ENCODE peak calls at places on chromosomes 12 and 14, in nine cellular contexts. One of them, this sample, is unnamed.

GRCh38 chr12:76020731-76021672 is 10.6 kb downstream of the PHLDA1 start:
- DNase-seq in NCI-H446: no peak
- DNase-seq in AG10803: peak; percentile 97
- DNase-seq in psoas muscle: no peak
- DNase-seq in stimulated activated naive CD8-positive, alpha-beta T cell treated with anti-CD3 and anti-CD28 coated beads, Interleukin-15, amount 100 ng/mL, for 72 hours: peak; percentile 58
- DNase-seq in cardiac muscle cell: peak; percentile 96
- DNase-seq in activated CD8-positive, alpha-beta memory T cell treated with anti-CD3 and anti-CD28 coated beads for 48 hours: no peak
- DNase-seq in iPS-NIHi11: no peak
- DNase-seq in stimulated activated naive CD4-positive, alpha-beta T cell: peak; percentile 30
- DNase-seq in this sample: peak; percentile 26

GRCh38 chr12:42039146-42039545 is 105.5 kb downstream of the GXYLT1 start:
- DNase-seq in cardiac muscle cell: peak; percentile 64
- DNase-seq in activated CD8-positive, alpha-beta memory T cell treated with anti-CD3 and anti-CD28 coated beads for 48 hours: no peak
- DNase-seq in iPS-NIHi11: peak; percentile 27
- DNase-seq in AG10803: peak; percentile 32
- DNase-seq in stimulated activated naive CD4-positive, alpha-beta T cell: no peak
- DNase-seq in NCI-H446: no peak
- DNase-seq in psoas muscle: no peak
- DNase-seq in stimulated activated naive CD8-positive, alpha-beta T cell treated with anti-CD3 and anti-CD28 coated beads, Interleukin-15, amount 100 ng/mL, for 72 hours: no peak
- DNase-seq in this sample: no peak

GRCh38 chr14:91185721-91186120 is 58.8 kb downstream of the GPR68 start:
- DNase-seq in cardiac muscle cell: no peak
- DNase-seq in stimulated activated naive CD4-positive, alpha-beta T cell: no peak
- DNase-seq in iPS-NIHi11: no peak
- DNase-seq in psoas muscle: no peak
- DNase-seq in stimulated activated naive CD8-positive, alpha-beta T cell treated with anti-CD3 and anti-CD28 coated beads, Interleukin-15, amount 100 ng/mL, for 72 hours: no peak
- DNase-seq in activated CD8-positive, alpha-beta memory T cell treated with anti-CD3 and anti-CD28 coated beads for 48 hours: no peak
- DNase-seq in NCI-H446: no peak
- DNase-seq in AG10803: peak; percentile 78
- DNase-seq in this sample: no peak

GRCh38 chr12:115464673-115465060 is 780.7 kb upstream of the TBX3 start:
- DNase-seq in AG10803: no peak
- DNase-seq in stimulated activated naive CD4-positive, alpha-beta T cell: no peak
- DNase-seq in activated CD8-positive, alpha-beta memory T cell treated with anti-CD3 and anti-CD28 coated beads for 48 hours: no peak
- DNase-seq in stimulated activated naive CD8-positive, alpha-beta T cell treated with anti-CD3 and anti-CD28 coated beads, Interleukin-15, amount 100 ng/mL, for 72 hours: no peak
- DNase-seq in cardiac muscle cell: no peak
- DNase-seq in NCI-H446: no peak
- DNase-seq in psoas muscle: no peak
- DNase-seq in iPS-NIHi11: no peak
- DNase-seq in this sample: no peak

GRCh38 chr12:45259732-45260480 is 44.0 kb downstream of the ANO6 start:
- DNase-seq in psoas muscle: no peak
- DNase-seq in stimulated activated naive CD4-positive, alpha-beta T cell: no peak
- DNase-seq in NCI-H446: no peak
- DNase-seq in AG10803: peak; percentile 71
- DNase-seq in cardiac muscle cell: peak; percentile 40
- DNase-seq in iPS-NIHi11: peak; percentile 46
- DNase-seq in stimulated activated naive CD8-positive, alpha-beta T cell treated with anti-CD3 and anti-CD28 coated beads, Interleukin-15, amount 100 ng/mL, for 72 hours: no peak
- DNase-seq in activated CD8-positive, alpha-beta memory T cell treated with anti-CD3 and anti-CD28 coated beads for 48 hours: no peak
- DNase-seq in this sample: no peak

GRCh38 chr14:62002636-62003035 is 240.4 kb downstream of the SNAPC1 start:
- DNase-seq in activated CD8-positive, alpha-beta memory T cell treated with anti-CD3 and anti-CD28 coated beads for 48 hours: no peak
- DNase-seq in stimulated activated naive CD8-positive, alpha-beta T cell treated with anti-CD3 and anti-CD28 coated beads, Interleukin-15, amount 100 ng/mL, for 72 hours: no peak
- DNase-seq in psoas muscle: no peak
- DNase-seq in cardiac muscle cell: no peak
- DNase-seq in AG10803: no peak
- DNase-seq in stimulated activated naive CD4-positive, alpha-beta T cell: no peak
- DNase-seq in NCI-H446: no peak
- DNase-seq in iPS-NIHi11: no peak
- DNase-seq in this sample: no peak

GRCh38 chr12:19737019-19737418 is 297.7 kb downstream of the AEBP2 start:
- DNase-seq in psoas muscle: no peak
- DNase-seq in iPS-NIHi11: no peak
- DNase-seq in NCI-H446: no peak
- DNase-seq in activated CD8-positive, alpha-beta memory T cell treated with anti-CD3 and anti-CD28 coated beads for 48 hours: no peak
- DNase-seq in cardiac muscle cell: no peak
- DNase-seq in stimulated activated naive CD4-positive, alpha-beta T cell: no peak
- DNase-seq in AG10803: no peak
- DNase-seq in stimulated activated naive CD8-positive, alpha-beta T cell treated with anti-CD3 and anti-CD28 coated beads, Interleukin-15, amount 100 ng/mL, for 72 hours: no peak
- DNase-seq in this sample: no peak

GRCh38 chr14:61475316-61475715 is 153.9 kb downstream of the PRKCH start:
- DNase-seq in iPS-NIHi11: peak; percentile 59
- DNase-seq in stimulated activated naive CD4-positive, alpha-beta T cell: peak; percentile 21
- DNase-seq in AG10803: peak; percentile 81
- DNase-seq in activated CD8-positive, alpha-beta memory T cell treated with anti-CD3 and anti-CD28 coated beads for 48 hours: no peak
- DNase-seq in NCI-H446: peak; percentile 11
- DNase-seq in stimulated activated naive CD8-positive, alpha-beta T cell treated with anti-CD3 and anti-CD28 coated beads, Interleukin-15, amount 100 ng/mL, for 72 hours: no peak
- DNase-seq in psoas muscle: no peak
- DNase-seq in cardiac muscle cell: peak; percentile 92
- DNase-seq in this sample: no peak

GRCh38 chr12:84805474-84805858 is 107.1 kb downstream of the SLC6A15 start:
- DNase-seq in iPS-NIHi11: peak; percentile 40
- DNase-seq in stimulated activated naive CD8-positive, alpha-beta T cell treated with anti-CD3 and anti-CD28 coated beads, Interleukin-15, amount 100 ng/mL, for 72 hours: no peak
- DNase-seq in psoas muscle: no peak
- DNase-seq in NCI-H446: no peak
- DNase-seq in cardiac muscle cell: no peak
- DNase-seq in activated CD8-positive, alpha-beta memory T cell treated with anti-CD3 and anti-CD28 coated beads for 48 hours: no peak
- DNase-seq in AG10803: no peak
- DNase-seq in stimulated activated naive CD4-positive, alpha-beta T cell: no peak
- DNase-seq in this sample: no peak

GRCh38 chr14:105273062-105273461 is 24.7 kb downstream of the BTBD6 start:
- DNase-seq in stimulated activated naive CD8-positive, alpha-beta T cell treated with anti-CD3 and anti-CD28 coated beads, Interleukin-15, amount 100 ng/mL, for 72 hours: no peak
- DNase-seq in psoas muscle: no peak
- DNase-seq in activated CD8-positive, alpha-beta memory T cell treated with anti-CD3 and anti-CD28 coated beads for 48 hours: no peak
- DNase-seq in stimulated activated naive CD4-positive, alpha-beta T cell: no peak
- DNase-seq in cardiac muscle cell: no peak
- DNase-seq in NCI-H446: no peak
- DNase-seq in AG10803: no peak
- DNase-seq in iPS-NIHi11: no peak
- DNase-seq in this sample: no peak

GRCh38 chr12:102956738-102957338 is 636 bp upstream of the ASCL1 start:
- DNase-seq in stimulated activated naive CD4-positive, alpha-beta T cell: no peak
- DNase-seq in NCI-H446: no peak
- DNase-seq in stimulated activated naive CD8-positive, alpha-beta T cell treated with anti-CD3 and anti-CD28 coated beads, Interleukin-15, amount 100 ng/mL, for 72 hours: no peak
- DNase-seq in cardiac muscle cell: no peak
- DNase-seq in AG10803: no peak
- DNase-seq in activated CD8-positive, alpha-beta memory T cell treated with anti-CD3 and anti-CD28 coated beads for 48 hours: no peak
- DNase-seq in psoas muscle: no peak
- DNase-seq in iPS-NIHi11: no peak
- DNase-seq in this sample: no peak

GRCh38 chr12:40164034-40164433 is 58.2 kb upstream of the SLC2A13 start:
- DNase-seq in cardiac muscle cell: no peak
- DNase-seq in stimulated activated naive CD4-positive, alpha-beta T cell: no peak
- DNase-seq in iPS-NIHi11: no peak
- DNase-seq in stimulated activated naive CD8-positive, alpha-beta T cell treated with anti-CD3 and anti-CD28 coated beads, Interleukin-15, amount 100 ng/mL, for 72 hours: no peak
- DNase-seq in activated CD8-positive, alpha-beta memory T cell treated with anti-CD3 and anti-CD28 coated beads for 48 hours: no peak
- DNase-seq in NCI-H446: no peak
- DNase-seq in AG10803: no peak
- DNase-seq in psoas muscle: no peak
- DNase-seq in this sample: no peak

GRCh38 chr14:61477845-61478438 is 156.6 kb downstream of the PRKCH start:
- DNase-seq in stimulated activated naive CD8-positive, alpha-beta T cell treated with anti-CD3 and anti-CD28 coated beads, Interleukin-15, amount 100 ng/mL, for 72 hours: peak; percentile 36
- DNase-seq in cardiac muscle cell: peak; percentile 86
- DNase-seq in activated CD8-positive, alpha-beta memory T cell treated with anti-CD3 and anti-CD28 coated beads for 48 hours: no peak
- DNase-seq in AG10803: peak; percentile 52
- DNase-seq in psoas muscle: peak; percentile 72
- DNase-seq in iPS-NIHi11: no peak
- DNase-seq in stimulated activated naive CD4-positive, alpha-beta T cell: no peak
- DNase-seq in NCI-H446: no peak
- DNase-seq in this sample: peak; percentile 59

GRCh38 chr12:89236748-89237428 is 115.4 kb downstream of the DUSP6 start:
- DNase-seq in cardiac muscle cell: peak; percentile 47
- DNase-seq in activated CD8-positive, alpha-beta memory T cell treated with anti-CD3 and anti-CD28 coated beads for 48 hours: no peak
- DNase-seq in stimulated activated naive CD8-positive, alpha-beta T cell treated with anti-CD3 and anti-CD28 coated beads, Interleukin-15, amount 100 ng/mL, for 72 hours: no peak
- DNase-seq in AG10803: peak; percentile 53
- DNase-seq in NCI-H446: no peak
- DNase-seq in iPS-NIHi11: no peak
- DNase-seq in stimulated activated naive CD4-positive, alpha-beta T cell: no peak
- DNase-seq in psoas muscle: no peak
- DNase-seq in this sample: no peak

GRCh38 chr12:15830538-15830937 is 41.4 kb upstream of the EPS8 start:
- DNase-seq in psoas muscle: no peak
- DNase-seq in iPS-NIHi11: no peak
- DNase-seq in activated CD8-positive, alpha-beta memory T cell treated with anti-CD3 and anti-CD28 coated beads for 48 hours: no peak
- DNase-seq in NCI-H446: no peak
- DNase-seq in stimulated activated naive CD4-positive, alpha-beta T cell: no peak
- DNase-seq in AG10803: peak; percentile 72
- DNase-seq in stimulated activated naive CD8-positive, alpha-beta T cell treated with anti-CD3 and anti-CD28 coated beads, Interleukin-15, amount 100 ng/mL, for 72 hours: no peak
- DNase-seq in cardiac muscle cell: peak; percentile 57
- DNase-seq in this sample: no peak

GRCh38 chr14:102833991-102834390 is 56.7 kb downstream of the TRAF3 start:
- DNase-seq in stimulated activated naive CD8-positive, alpha-beta T cell treated with anti-CD3 and anti-CD28 coated beads, Interleukin-15, amount 100 ng/mL, for 72 hours: no peak
- DNase-seq in iPS-NIHi11: no peak
- DNase-seq in NCI-H446: no peak
- DNase-seq in AG10803: no peak
- DNase-seq in activated CD8-positive, alpha-beta memory T cell treated with anti-CD3 and anti-CD28 coated beads for 48 hours: no peak
- DNase-seq in psoas muscle: no peak
- DNase-seq in cardiac muscle cell: no peak
- DNase-seq in stimulated activated naive CD4-positive, alpha-beta T cell: no peak
- DNase-seq in this sample: no peak